ENCODE peak calls at places on chromosomes 13 and 19, in eight cellular contexts. L, R, Q, C, H, N, Z and W are unnamed samples.

GRCh38 chr13:113663934-113664333 is 3.1 kb upstream of the GRK1 start:
- DNase-seq in L (no peak), R (no peak), Q (no peak), C (no peak), H (no peak), N (no peak), Z (no peak), W (no peak)

GRCh38 chr13:113208424-113209335 is at the start of gene PCID2:
- DNase-seq in L (peak), R (peak), Q (peak), C (peak), H (no peak), N (peak), Z (peak), W (peak)

GRCh38 chr13:76709851-76710250 is 176.4 kb downstream of the KCTD12 start:
- DNase-seq in L (no peak), R (no peak), Q (no peak), C (no peak), H (no peak), N (peak), Z (no peak), W (no peak)

GRCh38 chr13:112850273-112850672 is 118.7 kb upstream of the MCF2L start:
- DNase-seq in L (no peak), R (no peak), Q (no peak), C (no peak), H (no peak), N (peak), Z (no peak), W (no peak)

GRCh38 chr19:12721656-12722565 is 1.8 kb downstream of the TNPO2 start:
- DNase-seq in L (peak), R (no peak), Q (peak), C (peak), H (no peak), N (peak), Z (peak), W (peak)

GRCh38 chr19:15264061-15264932 is 32.0 kb upstream of the EPHX3 start:
- DNase-seq in L (peak), R (peak), Q (peak), C (peak), H (no peak), N (peak), Z (peak), W (peak)

GRCh38 chr19:11261431-11261901 is 858 bp downstream of the DOCK6 start:
- DNase-seq in L (no peak), R (no peak), Q (no peak), C (peak), H (no peak), N (no peak), Z (no peak), W (no peak)

GRCh38 chr13:48263196-48263595 is 30.2 kb downstream of the ITM2B start:
- DNase-seq in L (no peak), R (no peak), Q (no peak), C (no peak), H (no peak), N (peak), Z (no peak), W (no peak)

GRCh38 chr13:32060319-32060924 is 28.8 kb downstream of the FRY start:
- DNase-seq in L (peak), R (no peak), Q (no peak), C (no peak), H (no peak), N (no peak), Z (peak), W (no peak)

GRCh38 chr13:67769063-67769986 is 539.2 kb upstream of the PCDH9 start:
- DNase-seq in L (no peak), R (no peak), Q (no peak), C (no peak), H (no peak), N (no peak), Z (no peak), W (no peak)

GRCh38 chr19:15551183-15552004 is 43.1 kb downstream of the CYP4F22 start:
- DNase-seq in L (no peak), R (no peak), Q (no peak), C (peak), H (no peak), N (no peak), Z (no peak), W (peak)

GRCh38 chr13:88345171-88345847 is 674.1 kb downstream of the SLITRK5 start:
- DNase-seq in L (no peak), R (no peak), Q (no peak), C (no peak), H (no peak), N (no peak), Z (no peak), W (no peak)

GRCh38 chr19:3045885-3046603 is 16.3 kb downstream of the TLE5 start:
- DNase-seq in L (no peak), R (no peak), Q (no peak), C (peak), H (no peak), N (no peak), Z (peak), W (no peak)

GRCh38 chr19:48480151-48480475 is 10.9 kb downstream of the CYTH2 start:
- DNase-seq in L (peak), R (no peak), Q (peak), C (peak), H (no peak), N (no peak), Z (no peak), W (peak)

GRCh38 chr19:18233224-18233825 is 7.1 kb upstream of the PDE4C start:
- DNase-seq in L (peak), R (no peak), Q (peak), C (peak), H (no peak), N (peak), Z (peak), W (peak)

GRCh38 chr19:39052243-39052746 is 19.9 kb upstream of the FBXO27 start:
- DNase-seq in L (peak), R (no peak), Q (peak), C (peak), H (no peak), N (peak), Z (peak), W (peak)

GRCh38 chr13:33249066-33249465 is 36.5 kb downstream of the STARD13 start:
- DNase-seq in L (peak), R (peak), Q (peak), C (no peak), H (no peak), N (peak), Z (no peak), W (no peak)

GRCh38 chr19:56312337-56312736 is 2.3 kb downstream of the ZSCAN5A start:
- DNase-seq in L (no peak), R (no peak), Q (no peak), C (no peak), H (no peak), N (no peak), Z (no peak), W (no peak)

GRCh38 chr13:37806666-37807065 is 62.9 kb downstream of the TRPC4 start:
- DNase-seq in L (no peak), R (no peak), Q (no peak), C (no peak), H (no peak), N (no peak), Z (no peak), W (no peak)

GRCh38 chr13:43528992-43529391 is 257.8 kb downstream of the ENOX1 start:
- DNase-seq in L (peak), R (no peak), Q (no peak), C (no peak), H (no peak), N (no peak), Z (no peak), W (no peak)

GRCh38 chr19:12907166-12907565 is 11.9 kb downstream of the SYCE2 start:
- DNase-seq in L (no peak), R (no peak), Q (no peak), C (no peak), H (no peak), N (no peak), Z (no peak), W (no peak)

GRCh38 chr19:1259873-1260748 is 9.0 kb upstream of the CIRBP start:
- DNase-seq in L (no peak), R (no peak), Q (peak), C (no peak), H (no peak), N (no peak), Z (no peak), W (peak)

GRCh38 chr19:30387311-30388115 is 15.3 kb downstream of the ZNF536 start:
- DNase-seq in L (no peak), R (no peak), Q (no peak), C (no peak), H (no peak), N (no peak), Z (peak), W (no peak)

GRCh38 chr19:40443131-40443929 is 805 bp downstream of the SERTAD3 start:
- DNase-seq in L (peak), R (peak), Q (peak), C (peak), H (peak), N (peak), Z (peak), W (peak)
- TF ChIP-seq CTCF in L (no peak), R (no peak), Q (no peak), C (no peak), H (no peak), N (no peak), Z (no peak), W (no peak)

GRCh38 chr13:98065468-98065867 is 77.4 kb upstream of the FARP1 start:
- DNase-seq in L (no peak), R (no peak), Q (no peak), C (no peak), H (no peak), N (no peak), Z (no peak), W (no peak)
- TF ChIP-seq CTCF in L (no peak), R (no peak), Q (no peak), C (peak), H (no peak), N (no peak), Z (no peak), W (no peak)

GRCh38 chr19:8342684-8343482 is at the start of gene KANK3:
- DNase-seq in L (peak), R (peak), Q (peak), C (peak), H (peak), N (peak), Z (peak), W (peak)
- TF ChIP-seq CTCF in L (no peak), R (no peak), Q (no peak), C (no peak), H (no peak), N (no peak), Z (no peak), W (no peak)

DNA sequence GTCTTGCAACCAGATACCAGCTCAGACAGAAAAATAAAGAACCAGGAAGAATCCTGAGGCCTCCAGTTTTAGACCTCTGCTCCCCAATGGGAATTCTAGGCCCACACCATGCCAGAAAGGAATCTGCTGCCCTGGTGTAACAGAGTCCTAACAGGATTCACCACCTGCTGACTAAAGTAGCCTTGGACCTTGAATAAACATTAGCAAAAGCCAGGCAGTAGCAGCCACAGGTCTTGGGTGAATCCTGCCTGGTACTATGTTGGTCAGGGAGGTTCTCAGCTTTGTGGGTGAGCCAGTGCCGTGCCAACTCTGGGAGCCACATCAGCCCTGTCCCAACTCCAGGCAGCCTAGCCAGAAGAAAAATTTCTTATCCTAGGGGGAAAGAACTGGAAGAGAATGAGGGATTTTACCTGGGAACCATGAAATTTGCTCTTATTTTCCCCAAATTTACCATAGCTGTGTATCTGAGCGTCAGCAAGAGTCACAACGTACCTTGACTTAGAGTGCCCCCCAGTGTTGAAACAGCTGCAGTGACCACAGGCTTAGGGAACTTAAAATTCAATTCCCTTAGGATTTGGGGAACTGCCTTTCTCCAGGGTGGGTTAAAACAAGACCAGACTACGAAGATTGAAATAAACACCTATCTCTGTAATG is 1895.6 kb upstream of the PRR20A start:
- DNase-seq in L (no peak), R (no peak), Q (no peak), C (peak), H (no peak), N (no peak), Z (peak), W (no peak)
- TF ChIP-seq CTCF in L (no peak), R (no peak), Q (no peak), C (peak), H (no peak), N (no peak), Z (no peak), W (no peak)

GRCh38 chr13:102333320-102334181 is 68.3 kb downstream of the FGF14 start:
- DNase-seq in L (no peak), R (no peak), Q (no peak), C (peak), H (no peak), N (no peak), Z (no peak), W (no peak)
- TF ChIP-seq CTCF in L (no peak), R (no peak), Q (no peak), C (no peak), H (no peak), N (no peak), Z (no peak), W (no peak)

DNA sequence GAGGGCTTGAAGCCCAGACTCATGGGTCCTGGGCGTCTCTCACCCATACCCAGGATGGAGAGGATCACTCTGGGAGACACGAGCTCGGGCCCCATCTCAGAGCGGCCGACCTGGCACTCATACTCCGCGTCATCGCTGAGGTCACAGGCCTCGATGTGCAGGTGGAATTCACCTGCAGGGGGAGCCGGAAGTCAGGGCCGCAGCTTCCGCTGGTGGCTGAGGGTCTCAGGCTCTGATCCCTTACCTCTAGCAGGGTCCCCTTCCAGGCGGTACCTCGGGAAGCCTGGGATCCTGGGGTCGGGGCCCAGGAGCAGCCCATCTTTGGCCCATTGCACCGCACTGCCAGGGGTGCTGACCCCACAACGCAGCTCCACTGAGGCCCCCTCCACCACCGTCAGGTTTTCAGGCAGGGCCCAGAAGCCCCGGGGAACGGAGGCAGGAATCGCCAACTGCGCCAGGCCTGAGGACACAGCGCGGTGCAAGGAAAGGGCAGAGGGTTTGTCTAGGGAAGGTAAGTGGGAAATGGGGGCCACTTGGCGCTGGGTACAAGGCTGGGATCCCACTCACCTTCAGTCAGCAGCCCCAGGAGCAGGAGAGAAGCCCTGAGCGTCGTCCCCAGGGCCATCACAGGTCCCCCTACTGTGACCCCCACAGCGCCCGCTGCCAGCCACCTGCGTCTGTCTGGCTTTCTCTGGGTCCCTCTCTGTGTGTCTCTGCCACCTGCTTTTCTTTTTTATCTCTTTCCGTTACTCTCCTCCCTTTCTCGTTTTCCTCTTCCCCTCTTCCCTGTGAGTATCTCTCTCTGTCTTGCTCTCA is 883 bp downstream of the NPHS1 start:
- DNase-seq in L (no peak), R (no peak), Q (no peak), C (peak), H (no peak), N (no peak), Z (peak), W (no peak)
- TF ChIP-seq CTCF in L (no peak), R (peak), Q (no peak), C (peak), H (peak), N (no peak), Z (peak), W (no peak)